ENCODE peak calls at places on chromosome 15, in ten cellular contexts. P is fibroblast of mammary gland; F is SK-MEL-5; S is caudate nucleus; O is RCC 7860; N is GM12865; Z is stimulated activated CD4-positive, alpha-beta T cell treated with anti-CD3 and anti-CD28 coated beads, Interleukin-1b, Interleukin-23, amount 100 ng/mL, for 24 hours; C is activated naive CD4-positive, alpha-beta T cell treated with Interleukin-2 at 50 U/mL for 16 hours; U is AG10803; I is activated CD4-positive, CD25-positive, alpha-beta regulatory T cell treated with anti-CD3 and anti-CD28 coated beads, Interleukin-2, amount 50 U/mL, for 72 hours. R is an unnamed sample.

GRCh38 chr15:38864827-38865604 is 300.4 kb upstream of the RASGRP1 start:
- DNase-seq in P (peak; percentile 100), F (no peak), S (no peak), O (no peak), N (no peak), Z (no peak), C (no peak), U (peak; percentile 100), I (no peak), R (no peak)

GRCh38 chr15:59762558-59762957 is 73.4 kb upstream of the BNIP2 start:
- DNase-seq in P (no peak), F (no peak), S (no peak), O (no peak), N (no peak), Z (no peak), C (no peak), U (no peak), I (no peak), R (no peak)

GRCh38 chr15:90868261-90868689 is at the start of gene FURIN:
- DNase-seq in P (no peak), F (no peak), S (no peak), O (no peak), N (no peak), Z (no peak), C (no peak), U (no peak), I (no peak), R (no peak)

GRCh38 chr15:71357357-71357756 is 242.1 kb downstream of the THSD4 start:
- DNase-seq in P (no peak), F (no peak), S (no peak), O (no peak), N (no peak), Z (no peak), C (no peak), U (no peak), I (no peak), R (no peak)

GRCh38 chr15:61396235-61396927 is 167.3 kb upstream of the RORA start:
- DNase-seq in P (peak; percentile 3), F (no peak), S (no peak), O (no peak), N (no peak), Z (no peak), C (no peak), U (no peak), I (no peak), R (no peak)

GRCh38 chr15:41940441-41940857 is 31.9 kb downstream of the EHD4 start:
- DNase-seq in P (peak; percentile 88), F (no peak), S (no peak), O (peak; percentile 86), N (no peak), Z (no peak), C (peak; percentile 65), U (peak; percentile 70), I (peak; percentile 60), R (peak; percentile 73)

GRCh38 chr15:69758810-69759410 is 306.3 kb downstream of the RPLP1 start:
- DNase-seq in P (peak; percentile 19), F (no peak), S (no peak), O (peak; percentile 64), N (peak; percentile 89), Z (peak; percentile 60), C (peak; percentile 89), U (peak; percentile 43), I (peak; percentile 71), R (peak; percentile 94)

GRCh38 chr15:89885611-89886010 is 8.2 kb downstream of the AP3S2 start:
- DNase-seq in P (peak; percentile 22), F (no peak), S (no peak), O (no peak), N (no peak), Z (no peak), C (no peak), U (peak; percentile 14), I (no peak), R (no peak)

GRCh38 chr15:69607101-69607500 is 154.5 kb downstream of the RPLP1 start:
- DNase-seq in P (no peak), F (no peak), S (no peak), O (no peak), N (no peak), Z (no peak), C (no peak), U (peak; percentile 66), I (no peak), R (no peak)

R was measured in activated CD4-positive, alpha-beta memory T cell treated with anti-CD3 and anti-CD28 coated beads, Interleukin-2, amount 10 ng/mL, durations not matched to agents 7 days and 5 days.